ENCODE peak calls at places on chromosomes 1 and 21, in ten cellular contexts. E is H9, L is sigmoid colon, R is RWPE1, G is choroid plexus epithelial cell, D is fibroblast of pulmonary artery, M is fibroblast of mammary gland, N is foreskin fibroblast, C is MCF 10A, X is GM23338. P is an unnamed sample.
A peak's percentile ranks its signal among the peaks of the same experiment; 100 is the strongest.

GRCh38 chr1:98920441-98921110 is 84.1 kb downstream of the PLPPR5 start:
- DNase-seq in E (no peak), L (no peak), R (peak; percentile 45), G (peak; percentile 43), D (peak; percentile 34), M (peak; percentile 94), N (peak; percentile 64), C (peak; percentile 10), X (no peak), P (peak; percentile 76)

GRCh38 chr1:10712568-10712967 is 83.9 kb downstream of the CASZ1 start:
- DNase-seq in E (no peak), L (no peak), R (no peak), G (no peak), D (no peak), M (no peak), N (no peak), C (no peak), X (no peak), P (no peak)

GRCh38 chr1:40822890-40823289 is 39.3 kb downstream of the CITED4 start:
- DNase-seq in E (no peak), L (no peak), R (no peak), G (no peak), D (no peak), M (no peak), N (no peak), C (no peak), X (no peak), P (no peak)

GRCh38 chr1:47388548-47389238 is 27.4 kb upstream of the FOXE3 start:
- DNase-seq in E (peak; percentile 79), L (peak; percentile 67), R (peak; percentile 78), G (peak; percentile 83), D (peak; percentile 72), M (peak; percentile 66), N (peak; percentile 88), C (peak; percentile 81), X (peak; percentile 83), P (peak; percentile 71)

GRCh38 chr1:245428681-245429080 is 273.9 kb downstream of the KIF26B start:
- DNase-seq in E (no peak), L (no peak), R (no peak), G (no peak), D (no peak), M (no peak), N (no peak), C (no peak), X (no peak), P (no peak)

GRCh38 chr21:25421327-25422028 is 185.8 kb downstream of the MRPL39 start:
- DNase-seq in E (peak; percentile 44), L (no peak), R (no peak), G (peak; percentile 82), D (peak; percentile 44), M (peak; percentile 72), N (peak; percentile 67), C (peak; percentile 64), X (peak; percentile 90), P (peak; percentile 6)

GRCh38 chr1:234617986-234618725 is 8.2 kb upstream of the IRF2BP2 start:
- DNase-seq in E (no peak), L (no peak), R (peak; percentile 78), G (peak; percentile 63), D (peak; percentile 89), M (peak; percentile 95), N (peak; percentile 89), C (peak; percentile 98), X (peak; percentile 54), P (peak; percentile 49)

GRCh38 chr1:202186327-202186726 is 7.3 kb upstream of the LGR6 start:
- DNase-seq in E (no peak), L (no peak), R (no peak), G (no peak), D (no peak), M (no peak), N (no peak), C (no peak), X (no peak), P (no peak)

GRCh38 chr1:65175171-65176070 is 27.4 kb downstream of the AK4 start:
- DNase-seq in E (no peak), L (no peak), R (no peak), G (peak; percentile 66), D (peak; percentile 42), M (peak; percentile 63), N (peak; percentile 49), C (peak; percentile 74), X (peak; percentile 52), P (no peak)

GRCh38 chr1:17826165-17826488 is 71.0 kb downstream of the ACTL8 start:
- DNase-seq in E (peak; percentile 69), L (no peak), R (peak; percentile 26), G (peak; percentile 43), D (peak; percentile 42), M (peak; percentile 34), N (peak; percentile 51), C (peak; percentile 23), X (peak; percentile 82), P (no peak)

GRCh38 chr1:9595156-9595967 is 6.7 kb downstream of the TMEM201 start:
- DNase-seq in E (no peak), L (no peak), R (no peak), G (no peak), D (no peak), M (no peak), N (no peak), C (no peak), X (no peak), P (no peak)

GRCh38 chr1:114011796-114012195 is 32.5 kb downstream of the OLFML3 start:
- DNase-seq in E (no peak), L (no peak), R (no peak), G (no peak), D (no peak), M (peak; percentile 25), N (peak; percentile 24), C (no peak), X (no peak), P (no peak)

GRCh38 chr1:242428403-242429190 is 95.9 kb downstream of the PLD5 start:
- DNase-seq in E (no peak), L (no peak), R (no peak), G (no peak), D (no peak), M (no peak), N (no peak), C (no peak), X (no peak), P (no peak)

GRCh38 chr1:188325211-188325610 is 1496.5 kb downstream of the PLA2G4A start:
- DNase-seq in E (no peak), L (no peak), R (no peak), G (no peak), D (no peak), M (no peak), N (no peak), C (no peak), X (no peak), P (no peak)

GRCh38 chr1:160006312-160006940 is 25.4 kb downstream of the PIGM start:
- DNase-seq in E (peak; percentile 83), L (peak; percentile 76), R (peak; percentile 84), G (peak; percentile 78), D (peak; percentile 73), M (peak; percentile 69), N (peak; percentile 82), C (peak; percentile 87), X (peak; percentile 89), P (peak; percentile 66)

DNA sequence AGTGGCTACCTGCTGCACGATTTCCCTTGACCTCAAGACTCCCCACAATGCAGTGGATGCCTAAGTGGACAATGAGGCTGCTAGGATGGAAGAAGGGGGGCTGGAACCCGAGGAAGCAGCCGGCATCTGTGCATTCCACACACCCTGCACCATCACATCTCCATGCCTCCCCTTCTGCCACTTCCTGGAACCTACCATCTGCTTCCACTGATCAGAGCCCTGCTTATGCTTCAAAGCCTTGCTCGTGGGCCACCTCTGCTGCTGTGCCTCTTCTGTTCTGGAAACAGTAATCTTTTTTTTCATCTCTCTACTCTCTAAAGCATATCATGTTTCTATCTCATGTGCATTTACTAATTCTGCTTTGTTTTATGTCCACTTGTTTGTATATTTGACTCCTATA is 66.2 kb upstream of the WDR26 start:
- DNase-seq in E (no peak), L (no peak), R (no peak), G (no peak), D (no peak), M (no peak), N (no peak), C (no peak), X (no peak), P (no peak)
- TF ChIP-seq CTCF in E (no peak), L (no peak), R (no peak), G (no peak), D (no peak), M (no peak), N (no peak), C (no peak), X (no peak), P (no peak)

DNA sequence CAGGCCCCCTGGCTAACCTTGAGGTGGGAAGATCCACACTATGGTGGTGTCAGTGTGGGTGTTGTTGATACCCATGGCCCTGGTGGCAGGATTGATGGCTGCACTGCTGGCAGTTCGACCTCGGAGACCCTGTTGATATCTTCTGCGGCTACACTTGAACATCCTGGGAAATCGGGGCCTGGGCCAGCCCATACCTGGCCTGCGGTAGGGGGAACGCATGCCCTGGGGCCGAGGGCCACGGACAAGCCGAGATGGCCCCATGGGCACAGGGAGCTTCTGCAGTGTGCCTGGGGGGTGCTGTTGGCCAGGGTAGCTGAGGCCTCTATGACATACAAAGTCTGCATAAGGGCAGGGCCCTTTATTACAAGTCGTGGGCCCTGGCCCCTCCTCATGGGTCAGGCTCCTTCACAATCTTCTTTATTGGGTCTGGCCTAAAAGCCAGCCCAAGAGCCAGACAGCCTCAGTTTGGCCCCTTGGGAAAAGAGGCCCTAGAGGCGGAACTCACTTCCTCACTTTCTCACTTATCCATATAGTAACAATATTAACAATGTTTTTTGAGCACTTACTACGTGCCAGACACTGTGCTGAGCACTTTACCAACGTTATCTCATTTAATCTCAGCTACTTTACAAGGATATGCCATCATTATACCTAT is at the start of gene P3R3URF:
- DNase-seq in E (no peak), L (no peak), R (no peak), G (no peak), D (no peak), M (no peak), N (no peak), C (no peak), X (no peak), P (no peak)
- TF ChIP-seq CTCF in E (peak; percentile 10), L (no peak), R (no peak), G (no peak), D (no peak), M (no peak), N (no peak), C (no peak), X (no peak), P (no peak)

DNA sequence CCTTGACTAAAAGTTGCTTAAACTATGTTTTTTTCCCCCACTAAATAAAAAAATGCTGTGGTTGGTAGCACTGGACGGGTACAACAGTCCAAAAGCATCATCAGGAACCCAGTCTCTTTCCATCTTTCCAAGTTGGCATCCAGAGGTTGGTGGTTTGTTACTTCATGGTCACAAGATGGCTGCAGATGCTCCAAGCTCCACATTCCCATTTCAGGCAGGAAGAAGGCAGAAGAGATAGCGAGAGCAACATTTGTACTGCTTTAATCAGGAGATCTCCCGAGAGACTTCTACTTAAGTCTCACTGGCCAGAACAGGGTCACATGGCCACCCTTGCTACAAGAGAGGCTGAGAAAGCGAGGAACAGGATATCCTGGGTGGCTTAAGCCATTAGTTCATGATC is 230.2 kb downstream of the KAZN start:
- DNase-seq in E (no peak), L (no peak), R (no peak), G (no peak), D (no peak), M (no peak), N (no peak), C (no peak), X (no peak), P (no peak)
- TF ChIP-seq CTCF in E (no peak), L (no peak), R (no peak), G (no peak), D (no peak), M (no peak), N (no peak), C (no peak), X (no peak), P (no peak)

GRCh38 chr21:22890656-22891055 is 1892.4 kb downstream of the NCAM2 start:
- DNase-seq in E (no peak), L (no peak), R (no peak), G (no peak), D (no peak), M (no peak), N (no peak), C (no peak), X (no peak), P (no peak)
- TF ChIP-seq CTCF in E (no peak), L (no peak), R (no peak), G (no peak), D (no peak), M (no peak), N (no peak), C (no peak), X (no peak), P (no peak)